ENCODE peak calls at places on chromosomes 16 and 17, in nine cellular contexts. R is Calu3, P is lung, C is astrocyte of the spinal cord, A is AG04450, N is neural crest cell, Y is OCI-LY7, U is GM12865, K is ovary. W is an unnamed sample.

GRCh38 chr16:2767891-2768290 is 9.2 kb downstream of the ELOB start:
- DNase-seq in R (no peak), P (no peak), C (no peak), A (no peak), N (no peak), Y (no peak), U (no peak), K (no peak), W (no peak)

GRCh38 chr16:50473375-50473945 is 74.7 kb upstream of the NKD1 start:
- DNase-seq in R (no peak), P (no peak), C (no peak), A (no peak), N (no peak), Y (no peak), U (peak; percentile 78), K (no peak), W (no peak)

GRCh38 chr16:67326472-67327309 is at the start of the genes KCTD19 and LRRC36:
- DNase-seq in R (peak; percentile 97), P (peak; percentile 79), C (peak; percentile 20), A (no peak), N (peak; percentile 95), Y (no peak), U (peak; percentile 43), K (peak; percentile 82), W (peak; percentile 50)

GRCh38 chr16:71811261-71811803 is 2.7 kb upstream of the AP1G1 start:
- DNase-seq in R (no peak), P (no peak), C (peak; percentile 14), A (no peak), N (no peak), Y (no peak), U (no peak), K (no peak), W (no peak)

GRCh38 chr16:70685938-70686375 is at the start of gene MTSS2:
- DNase-seq in R (peak; percentile 76), P (peak; percentile 83), C (peak; percentile 91), A (peak; percentile 68), N (peak; percentile 77), Y (no peak), U (no peak), K (peak; percentile 92), W (peak; percentile 74)

GRCh38 chr17:77479817-77480508 is 339.2 kb downstream of the SEC14L1 start:
- DNase-seq in R (no peak), P (no peak), C (no peak), A (no peak), N (no peak), Y (peak; percentile 54), U (no peak), K (no peak), W (no peak)

GRCh38 chr17:65583921-65584603 is 22.6 kb upstream of the AXIN2 start:
- DNase-seq in R (no peak), P (no peak), C (no peak), A (no peak), N (no peak), Y (no peak), U (no peak), K (no peak), W (no peak)

GRCh38 chr17:57622327-57622885 is 122.7 kb downstream of the CCDC182 start:
- DNase-seq in R (no peak), P (no peak), C (no peak), A (no peak), N (no peak), Y (no peak), U (no peak), K (no peak), W (no peak)

GRCh38 chr16:81003064-81003463 is 3.6 kb downstream of the CMC2 start:
- DNase-seq in R (no peak), P (no peak), C (no peak), A (no peak), N (no peak), Y (no peak), U (no peak), K (no peak), W (no peak)

GRCh38 chr16:81006472-81007311 is at the start of the genes CENPN and CMC2:
- DNase-seq in R (peak; percentile 98), P (peak; percentile 98), C (peak; percentile 100), A (peak; percentile 99), N (peak; percentile 94), Y (peak; percentile 98), U (peak; percentile 99), K (peak; percentile 99), W (peak; percentile 99)

GRCh38 chr16:81003610-81004460 is 2.9 kb downstream of the CMC2 start:
- DNase-seq in R (no peak), P (no peak), C (no peak), A (no peak), N (no peak), Y (peak; percentile 6), U (peak; percentile 31), K (peak; percentile 25), W (no peak)

GRCh38 chr16:81005644-81006471 is 827 bp downstream of the CMC2 start:
- DNase-seq in R (no peak), P (no peak), C (peak; percentile 35), A (no peak), N (no peak), Y (no peak), U (no peak), K (peak; percentile 40), W (no peak)

GRCh38 chr16:81004646-81005353 is 1.9 kb downstream of the CMC2 start:
- DNase-seq in R (peak; percentile 57), P (no peak), C (peak; percentile 78), A (peak; percentile 32), N (no peak), Y (peak; percentile 78), U (peak; percentile 69), K (peak; percentile 42), W (no peak)
- TF ChIP-seq CTCF in R (peak; percentile 68), P (peak; percentile 50), C (peak; percentile 57), A (peak; percentile 62), N (peak; percentile 78), Y (peak; percentile 93), U (peak; percentile 35), K (peak; percentile 40), W (peak; percentile 73)

GRCh38 chr17:15262291-15263205 is 2.6 kb downstream of the PMP22 start:
- DNase-seq in R (peak; percentile 23), P (peak; percentile 77), C (peak; percentile 87), A (peak; percentile 73), N (peak; percentile 27), Y (no peak), U (no peak), K (peak; percentile 87), W (peak; percentile 93)
- TF ChIP-seq CTCF in R (no peak), P (no peak), C (peak; percentile 30), A (peak; percentile 43), N (no peak), Y (no peak), U (no peak), K (no peak), W (peak; percentile 29)

GRCh38 chr17:17497845-17498520 is 1.8 kb upstream of the RASD1 start:
- DNase-seq in R (no peak), P (no peak), C (no peak), A (no peak), N (no peak), Y (no peak), U (no peak), K (no peak), W (no peak)

GRCh38 chr17:17496189-17497064 is at the start of gene RASD1:
- DNase-seq in R (peak; percentile 73), P (peak; percentile 89), C (peak; percentile 84), A (peak; percentile 56), N (peak; percentile 77), Y (peak; percentile 75), U (peak; percentile 71), K (peak; percentile 93), W (peak; percentile 94)

GRCh38 chr17:17498606-17499301 is 2.6 kb upstream of the RASD1 start:
- DNase-seq in R (no peak), P (no peak), C (no peak), A (no peak), N (no peak), Y (no peak), U (no peak), K (no peak), W (peak; percentile 49)

GRCh38 chr17:17495448-17496188 is 577 bp downstream of the RASD1 start:
- DNase-seq in R (no peak), P (peak; percentile 40), C (peak; percentile 59), A (no peak), N (peak; percentile 22), Y (no peak), U (peak; percentile 30), K (no peak), W (peak; percentile 31)

GRCh38 chr17:17497065-17497844 is 1.1 kb upstream of the RASD1 start:
- DNase-seq in R (no peak), P (no peak), C (no peak), A (no peak), N (no peak), Y (no peak), U (no peak), K (peak; percentile 25), W (no peak)
- TF ChIP-seq CTCF in R (no peak), P (no peak), C (no peak), A (no peak), N (no peak), Y (peak; percentile 63), U (no peak), K (no peak), W (no peak)

GRCh38 chr17:45115015-45115625 is 17.2 kb downstream of the PLCD3 start:
- DNase-seq in R (no peak), P (no peak), C (no peak), A (no peak), N (no peak), Y (no peak), U (no peak), K (no peak), W (no peak)

GRCh38 chr17:45114117-45114932 is 18.0 kb downstream of the PLCD3 start:
- DNase-seq in R (no peak), P (no peak), C (no peak), A (no peak), N (no peak), Y (no peak), U (no peak), K (no peak), W (no peak)

GRCh38 chr17:45111838-45112237 is 20.5 kb downstream of the PLCD3 start:
- DNase-seq in R (no peak), P (no peak), C (no peak), A (no peak), N (no peak), Y (peak; percentile 24), U (peak; percentile 28), K (no peak), W (no peak)

GRCh38 chr17:45112559-45113423 is 19.5 kb downstream of the PLCD3 start:
- DNase-seq in R (no peak), P (no peak), C (no peak), A (no peak), N (no peak), Y (no peak), U (no peak), K (no peak), W (no peak)

DNA sequence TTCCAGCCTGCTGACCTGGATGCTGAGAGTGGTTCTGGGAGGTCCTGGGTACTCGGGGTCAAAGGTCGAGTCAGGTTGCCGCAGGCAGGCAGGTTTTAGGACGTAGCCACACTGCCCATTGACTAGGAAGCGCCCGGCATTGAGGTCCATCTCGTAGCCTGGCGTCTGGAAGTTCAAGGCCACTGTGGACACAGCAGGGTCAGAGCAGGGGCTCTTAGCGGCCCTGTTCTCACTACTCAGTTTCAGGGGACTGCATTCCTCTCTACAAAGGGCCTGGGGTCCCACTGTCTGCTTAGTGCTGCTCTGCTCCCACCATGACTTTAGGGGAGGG is 18.9 kb downstream of the PLCD3 start:
- DNase-seq in R (no peak), P (no peak), C (no peak), A (no peak), N (no peak), Y (no peak), U (no peak), K (peak; percentile 32), W (no peak)
- TF ChIP-seq CTCF in R (no peak), P (no peak), C (no peak), A (no peak), N (no peak), Y (no peak), U (no peak), K (no peak), W (no peak)

GRCh38 chr16:89357460-89357859 is 132.9 kb downstream of the ANKRD11 start:
- DNase-seq in R (no peak), P (no peak), C (no peak), A (no peak), N (peak; percentile 27), Y (no peak), U (no peak), K (no peak), W (no peak)
- TF ChIP-seq CTCF in R (no peak), P (no peak), C (no peak), A (no peak), N (no peak), Y (no peak), U (no peak), K (no peak), W (no peak)